ENCODE peak calls at places on chromosomes 16 and 17, in ten cellular contexts. R is ovary, Q is transverse colon, K is suprapubic skin, V is K562, J is sigmoid colon, N is esophagus muscularis mucosa, E is stomach, G is A549, U is H1. P is an unnamed sample.

GRCh38 chr16:3182608-3183444 is 5.2 kb upstream of the OR1F1 start:
- DNase-seq in R (no peak), J (no peak), V (peak; percentile 74), N (no peak), E (peak; percentile 37), K (no peak), Q (peak; percentile 35), G (peak; percentile 67), U (peak; percentile 99), P (peak; percentile 57)

GRCh38 chr17:862584-862983 is 80.4 kb downstream of the MRM3 start:
- DNase-seq in N (no peak), E (no peak), G (no peak), K (no peak), J (no peak), Q (no peak), U (no peak), R (no peak), V (no peak), P (no peak)

GRCh38 chr17:74599531-74599939 is 7.5 kb upstream of the CD300LD start:
- DNase-seq in G (no peak), J (no peak), R (no peak), N (no peak), E (no peak), U (no peak), V (no peak), Q (no peak), K (no peak), P (no peak)

GRCh38 chr16:74160759-74161158 is 135.9 kb upstream of the PSMD7 start:
- DNase-seq in Q (no peak), R (no peak), V (no peak), N (no peak), G (no peak), K (no peak), J (no peak), E (no peak), U (no peak), P (no peak)

GRCh38 chr16:4511441-4512082 is 27.0 kb downstream of the CDIP1 start:
- DNase-seq in R (no peak), J (no peak), K (no peak), V (peak; percentile 46), G (peak; percentile 80), N (no peak), U (peak; percentile 91), E (peak; percentile 73), Q (peak; percentile 56), P (no peak)

GRCh38 chr16:18969855-18970240 is 13.9 kb upstream of the TMC7 start:
- DNase-seq in G (no peak), E (no peak), J (no peak), Q (no peak), U (no peak), R (no peak), N (no peak), V (no peak), K (no peak), P (no peak)

GRCh38 chr16:75420987-75421819 is 12.1 kb downstream of the CFDP1 start:
- DNase-seq in E (peak; percentile 70), K (peak; percentile 86), Q (peak; percentile 82), G (no peak), R (peak; percentile 64), J (peak; percentile 84), U (peak; percentile 88), V (peak; percentile 49), N (peak; percentile 93), P (peak; percentile 87)

GRCh38 chr17:63478814-63479494 is 2.1 kb downstream of the ACE start:
- DNase-seq in R (peak; percentile 70), U (peak; percentile 91), G (peak; percentile 99), V (peak; percentile 91), Q (peak; percentile 89), K (peak; percentile 91), J (peak; percentile 86), E (peak; percentile 88), N (no peak), P (no peak)

GRCh38 chr17:29196784-29197515 is 16.8 kb upstream of the MYO18A start:
- DNase-seq in R (no peak), Q (no peak), V (no peak), J (no peak), K (no peak), N (no peak), G (no peak), E (no peak), U (no peak), P (peak; percentile 57)

GRCh38 chr17:10792156-10792555 is 11.7 kb downstream of the TMEM238L start:
- DNase-seq in G (no peak), E (peak; percentile 85), R (no peak), J (no peak), U (no peak), K (no peak), V (no peak), N (no peak), Q (peak; percentile 58), P (no peak)

GRCh38 chr17:18938692-18939023 is 13.3 kb upstream of the SLC5A10 start:
- DNase-seq in G (no peak), Q (no peak), K (no peak), E (no peak), R (no peak), V (no peak), U (no peak), N (no peak), J (no peak), P (no peak)

GRCh38 chr16:78563905-78564304 is 464.5 kb downstream of the WWOX start:
- DNase-seq in N (no peak), G (no peak), J (no peak), E (no peak), U (no peak), V (no peak), K (no peak), R (no peak), Q (no peak), P (no peak)

GRCh38 chr17:69065113-69065512 is 4.4 kb upstream of the ABCA9 start:
- DNase-seq in V (no peak), E (no peak), Q (no peak), U (no peak), R (no peak), G (no peak), K (no peak), J (no peak), N (no peak), P (no peak)

DNA sequence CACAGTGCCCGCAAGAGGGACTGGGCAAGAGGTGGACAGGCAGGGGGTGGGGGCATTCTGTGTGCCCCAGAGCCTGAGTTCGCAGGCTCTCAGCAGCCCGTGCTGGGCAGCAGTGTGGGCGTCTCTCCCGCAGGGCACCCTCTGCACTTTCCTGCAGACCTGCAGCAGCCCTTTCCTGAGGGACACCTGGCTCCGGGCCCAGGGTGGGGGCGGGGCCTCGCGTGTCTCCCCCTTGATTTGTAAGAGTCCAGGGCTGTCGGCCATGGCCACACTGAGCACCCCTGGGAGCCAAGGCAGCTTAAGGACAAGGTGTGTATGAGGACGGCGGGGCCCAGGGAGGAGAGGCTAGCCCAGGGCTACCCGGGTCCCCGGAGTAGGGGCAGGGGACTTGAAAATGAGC is 33.4 kb upstream of the SLC38A10 start:
- DNase-seq in G (no peak), N (no peak), V (no peak), E (no peak), R (peak; percentile 59), J (no peak), K (no peak), U (no peak), Q (no peak), P (peak; percentile 59)
- TF ChIP-seq EP300 in G (no peak), N (no peak), V (no peak), E (no peak), R (no peak), J (no peak), K (no peak), U (no peak), Q (no peak), P (no peak)

GRCh38 chr17:50183439-50184001 is 17.7 kb downstream of the SGCA start:
- DNase-seq in G (no peak), N (no peak), J (no peak), V (no peak), R (no peak), K (no peak), Q (no peak), E (no peak), U (no peak), P (no peak)
- H3K4me3 ChIP-seq in G (no peak overlapping the region), N (no peak overlapping the region), J (no peak overlapping the region), V (no peak overlapping the region), R (no peak overlapping the region), K (peak overlapping the region; percentile 22), Q (no peak overlapping the region), E (no peak overlapping the region), U (no peak overlapping the region), P (no peak overlapping the region)

GRCh38 chr16:27406729-27407128 is 4.8 kb downstream of the IL21R start:
- DNase-seq in N (no peak), R (no peak), Q (no peak), K (no peak), E (no peak), V (no peak), G (no peak), J (no peak), U (no peak), P (no peak)
- TF ChIP-seq POLR2A in N (no peak), R (no peak), Q (no peak), K (no peak), E (no peak), V (no peak), G (no peak), J (no peak), U (no peak), P (no peak)

GRCh38 chr16:57385083-57385482 is 12.8 kb downstream of the CX3CL1 start:
- DNase-seq in R (no peak), G (no peak), V (no peak), K (no peak), Q (no peak), U (no peak), N (no peak), J (no peak), E (no peak), P (no peak)

GRCh38 chr16:57388359-57389086 is 16.0 kb upstream of the CCL17 start:
- DNase-seq in U (no peak), K (no peak), N (no peak), Q (no peak), J (no peak), E (no peak), G (no peak), R (no peak), V (no peak), P (no peak)

GRCh38 chr16:57384248-57385070 is 12.2 kb downstream of the CX3CL1 start:
- DNase-seq in E (no peak), G (no peak), J (no peak), N (no peak), Q (peak; percentile 69), K (no peak), U (no peak), R (no peak), V (no peak), P (no peak)

GRCh38 chr16:57387598-57388354 is 15.5 kb downstream of the CX3CL1 start:
- DNase-seq in J (no peak), R (no peak), K (no peak), N (no peak), G (no peak), E (no peak), U (no peak), V (no peak), Q (no peak), P (no peak)

DNA sequence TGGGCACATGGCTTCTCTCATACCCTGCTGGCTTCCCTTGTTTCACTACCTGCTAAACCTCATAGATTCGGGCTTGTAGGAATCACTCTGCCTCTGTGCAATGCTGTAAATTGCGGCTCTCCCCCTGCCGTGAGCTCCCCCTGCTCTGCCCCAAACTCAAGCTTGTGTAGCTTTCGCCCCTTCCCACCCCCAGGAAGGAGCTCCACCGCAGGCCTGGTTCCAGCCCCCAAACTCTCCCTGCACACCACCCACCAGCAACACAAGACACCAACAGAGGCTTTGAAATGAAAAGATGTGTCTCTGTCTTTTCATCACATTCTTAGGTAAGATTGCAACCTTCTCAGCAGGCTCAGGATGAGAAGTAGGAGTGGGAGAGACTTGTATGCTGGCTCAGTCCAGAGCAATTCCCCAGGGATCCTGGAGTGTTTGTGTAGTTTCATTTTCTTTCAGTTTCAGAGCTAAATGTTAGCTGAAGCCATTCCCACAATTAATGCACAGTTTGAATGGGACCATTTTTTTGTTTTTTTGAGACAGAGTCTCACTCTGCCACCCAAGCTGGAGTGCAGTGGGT is 14.2 kb downstream of the CX3CL1 start:
- DNase-seq in K (no peak), N (no peak), V (no peak), E (no peak), Q (no peak), U (no peak), J (no peak), G (no peak), R (no peak), P (no peak)
- TF ChIP-seq EP300 in K (no peak), N (no peak), V (no peak), E (no peak), Q (no peak), U (no peak), J (no peak), G (no peak), R (no peak), P (no peak)

P was measured in upper lobe of left lung.